ENCODE peak calls at places on chromosomes 16 and 17, in four cellular contexts. V is endothelial cell of umbilical vein, O is GM12878, A is K562. M is an unnamed sample.

GRCh38 chr17:76716146-76716833 is 5.5 kb upstream of the MXRA7 start:
- DNase-seq in V (no peak), O (no peak), A (no peak), M (peak; percentile 99)

GRCh38 chr17:72642720-72643119 is 449.8 kb downstream of the SLC39A11 start:
- DNase-seq in V (no peak), O (no peak), A (no peak), M (no peak)

GRCh38 chr17:44607836-44608690 is 48.2 kb upstream of the MEIOC start:
- DNase-seq in V (peak; percentile 39), O (no peak), A (no peak), M (peak; percentile 74)

GRCh38 chr17:79294459-79295071 is 219.9 kb downstream of the ENGASE start:
- DNase-seq in V (peak; percentile 56), O (no peak), A (peak; percentile 86), M (peak; percentile 29)

GRCh38 chr17:39753514-39754160 is 15.9 kb downstream of the GRB7 start:
- DNase-seq in V (no peak), O (no peak), A (peak; percentile 84), M (no peak)

GRCh38 chr17:46979023-46979870 is at the start of gene RPRML:
- DNase-seq in V (peak; percentile 44), O (no peak), A (peak; percentile 77), M (no peak)

GRCh38 chr16:78598186-78598585 is 498.7 kb downstream of the WWOX start:
- DNase-seq in V (no peak), O (no peak), A (no peak), M (no peak)

GRCh38 chr17:80195671-80196529 is 24.2 kb downstream of the SGSH start:
- DNase-seq in V (peak; percentile 24), O (no peak), A (peak; percentile 69), M (no peak)

GRCh38 chr16:12027091-12027490 is 50.6 kb downstream of the SNX29 start:
- DNase-seq in V (no peak), O (no peak), A (no peak), M (no peak)

GRCh38 chr17:76528156-76528527 is 9.4 kb downstream of the CYGB start:
- DNase-seq in V (no peak), O (no peak), A (no peak), M (peak; percentile 20)

GRCh38 chr17:66900126-66901010 is 64.1 kb upstream of the CACNG4 start:
- DNase-seq in V (peak; percentile 6), O (no peak), A (peak; percentile 27), M (peak; percentile 55)

GRCh38 chr16:30621765-30622164 is 11.6 kb upstream of the ZNF689 start:
- DNase-seq in V (no peak), O (no peak), A (no peak), M (peak; percentile 7)

GRCh38 chr17:64534187-64534586 is 27.4 kb downstream of the CEP95 start:
- DNase-seq in V (peak; percentile 44), O (no peak), A (peak; percentile 20), M (no peak)

GRCh38 chr17:83183150-83183820 is 103.9 kb downstream of the METRNL start:
- DNase-seq in V (no peak), O (no peak), A (no peak), M (no peak)

GRCh38 chr16:82263456-82264159 is 93.6 kb upstream of the MPHOSPH6 start:
- DNase-seq in V (peak; percentile 55), O (peak; percentile 5), A (peak; percentile 89), M (peak; percentile 51)

GRCh38 chr17:50542795-50543774 is 3.9 kb upstream of the SPATA20 start:
- DNase-seq in V (no peak), O (no peak), A (no peak), M (no peak)

GRCh38 chr17:82734987-82735866 is at the start of gene FN3K:
- DNase-seq in V (peak; percentile 64), O (no peak), A (peak; percentile 91), M (peak; percentile 85)

GRCh38 chr16:28321700-28322411 is 29.5 kb downstream of the SBK1 start:
- DNase-seq in V (peak; percentile 15), O (no peak), A (peak; percentile 61), M (peak; percentile 9)

GRCh38 chr17:35255316-35255715 is 12.4 kb downstream of the SLFN5 start:
- DNase-seq in V (no peak), O (no peak), A (no peak), M (no peak)

GRCh38 chr17:48830840-48831548 is at the start of gene CALCOCO2:
- DNase-seq in V (peak; percentile 93), O (peak; percentile 74), A (peak; percentile 97), M (peak; percentile 89)

GRCh38 chr17:2101448-2102257 is 46.8 kb downstream of the HIC1 start:
- DNase-seq in V (no peak), O (no peak), A (no peak), M (no peak)

GRCh38 chr17:28645576-28645939 is 600 bp upstream of the BLTP2 start:
- DNase-seq in V (no peak), O (no peak), A (no peak), M (no peak)

GRCh38 chr16:2531371-2531695 is at the start of gene CEMP1:
- DNase-seq in V (no peak), O (no peak), A (no peak), M (no peak)

GRCh38 chr16:8634991-8635736 is 13.7 kb downstream of the METTL22 start:
- DNase-seq in V (no peak), O (no peak), A (peak; percentile 59), M (peak; percentile 28)

GRCh38 chr16:15398618-15399316 is 3.2 kb downstream of the MPV17L start:
- DNase-seq in V (no peak), O (no peak), A (no peak), M (no peak)

GRCh38 chr17:77914440-77915254 is 43.9 kb upstream of the TNRC6C start:
- DNase-seq in V (no peak), O (no peak), A (no peak), M (no peak)

GRCh38 chr17:27430882-27431491 is 25.3 kb upstream of the KSR1 start:
- DNase-seq in V (peak; percentile 74), O (no peak), A (peak; percentile 44), M (peak; percentile 51)

GRCh38 chr16:84741351-84741791 is 41.6 kb downstream of the USP10 start:
- DNase-seq in V (no peak), O (no peak), A (no peak), M (peak; percentile 69)

GRCh38 chr16:29806641-29807425 is 504 bp downstream of the MAZ start:
- DNase-seq in V (peak; percentile 23), O (no peak), A (peak; percentile 61), M (no peak)

GRCh38 chr16:84013787-84014569 is 28.6 kb downstream of the SLC38A8 start:
- DNase-seq in V (peak; percentile 47), O (peak; percentile 42), A (peak; percentile 98), M (peak; percentile 2)

GRCh38 chr17:1731194-1731506 is 6.6 kb downstream of the WDR81 start:
- DNase-seq in V (no peak), O (no peak), A (no peak), M (no peak)

GRCh38 chr17:49822829-49823228 is 25.0 kb downstream of the TAC4 start:
- DNase-seq in V (no peak), O (no peak), A (peak; percentile 48), M (peak; percentile 62)

GRCh38 chr17:17906418-17907215 is 65.6 kb downstream of the TOM1L2 start:
- DNase-seq in V (peak; percentile 66), O (no peak), A (no peak), M (no peak)
- TF ChIP-seq FOS in V (no peak), O (no peak), A (no peak), M (no peak)

GRCh38 chr17:8698142-8699050 is 46.2 kb downstream of the CCDC42 start:
- DNase-seq in V (peak; percentile 63), O (no peak), A (peak; percentile 52), M (peak; percentile 79)
- TF ChIP-seq FOS in V (no peak), O (no peak), A (no peak), M (no peak)

GRCh38 chr17:68356520-68356919 is 65.2 kb downstream of the ARSG start:
- DNase-seq in V (no peak), O (peak; percentile 51), A (no peak), M (no peak)
- TF ChIP-seq FOS in V (no peak), O (no peak), A (no peak), M (no peak)

GRCh38 chr16:86377251-86378022 is 132.9 kb upstream of the FOXF1 start:
- DNase-seq in V (no peak), O (no peak), A (no peak), M (no peak)

GRCh38 chr16:86373502-86373901 is 136.8 kb upstream of the FOXF1 start:
- DNase-seq in V (no peak), O (no peak), A (no peak), M (no peak)

GRCh38 chr16:86375841-86376240 is 134.5 kb upstream of the FOXF1 start:
- DNase-seq in V (no peak), O (no peak), A (no peak), M (no peak)

GRCh38 chr16:86374603-86375002 is 135.7 kb upstream of the FOXF1 start:
- DNase-seq in V (no peak), O (no peak), A (no peak), M (no peak)

GRCh38 chr16:86375370-86375769 is 135.0 kb upstream of the FOXF1 start:
- DNase-seq in V (no peak), O (no peak), A (no peak), M (peak; percentile 97)
- TF ChIP-seq FOS in V (peak; percentile 43), O (no peak), A (no peak), M (peak; percentile 89)

GRCh38 chr16:19008770-19009169 is 25.0 kb downstream of the TMC7 start:
- DNase-seq in V (no peak), O (no peak), A (no peak), M (peak; percentile 72)

GRCh38 chr16:19011169-19011731 is 27.5 kb downstream of the TMC7 start:
- DNase-seq in V (no peak), O (no peak), A (no peak), M (no peak)

GRCh38 chr16:19017179-19017578 is 33.4 kb downstream of the TMC7 start:
- DNase-seq in V (no peak), O (no peak), A (no peak), M (no peak)

GRCh38 chr16:19014456-19014855 is 30.7 kb downstream of the TMC7 start:
- DNase-seq in V (no peak), O (no peak), A (no peak), M (no peak)
- TF ChIP-seq FOS in V (no peak), O (no peak), A (no peak), M (no peak)